ENCODE peak calls at places on chromosomes 7 and 10, in six cellular contexts. One of them, this sample, is unnamed. For H3K36me3, the result is how much of the 10 kb centered on the place peaks cover.

GRCh38 chr7:55567495-55568070 is 4.7 kb downstream of the VOPP1 start:
- DNase-seq in sigmoid colon: no peak
- DNase-seq in spleen: no peak
- DNase-seq in breast epithelium: no peak
- DNase-seq in heart left ventricle: no peak
- DNase-seq in IMR-90: no peak
- DNase-seq in this sample: no peak

GRCh38 chr7:11231190-11231589 is 257.5 kb downstream of the PHF14 start:
- DNase-seq in sigmoid colon: no peak
- DNase-seq in spleen: no peak
- DNase-seq in breast epithelium: no peak
- DNase-seq in heart left ventricle: no peak
- DNase-seq in IMR-90: no peak
- DNase-seq in this sample: no peak

GRCh38 chr7:49187543-49188268 is 263.4 kb downstream of the CDC14C start:
- DNase-seq in sigmoid colon: no peak
- DNase-seq in spleen: no peak
- DNase-seq in breast epithelium: no peak
- DNase-seq in heart left ventricle: no peak
- DNase-seq in IMR-90: no peak
- DNase-seq in this sample: no peak

GRCh38 chr10:35564276-35564982 is 40.7 kb upstream of the GJD4 start:
- DNase-seq in sigmoid colon: no peak
- DNase-seq in spleen: peak
- DNase-seq in breast epithelium: no peak
- DNase-seq in heart left ventricle: peak
- DNase-seq in IMR-90: peak
- DNase-seq in this sample: no peak

GRCh38 chr10:28411648-28412047 is 108.8 kb upstream of the MPP7 start:
- DNase-seq in sigmoid colon: no peak
- DNase-seq in spleen: no peak
- DNase-seq in breast epithelium: no peak
- DNase-seq in heart left ventricle: no peak
- DNase-seq in IMR-90: no peak
- DNase-seq in this sample: no peak

GRCh38 chr7:75054744-75055527 is 18.7 kb downstream of the RCC1L start:
- DNase-seq in sigmoid colon: peak
- DNase-seq in spleen: no peak
- DNase-seq in breast epithelium: no peak
- DNase-seq in heart left ventricle: peak
- DNase-seq in IMR-90: peak
- DNase-seq in this sample: peak

GRCh38 chr7:101792051-101792651 is 25.3 kb upstream of the CUX1 start:
- DNase-seq in sigmoid colon: peak
- DNase-seq in spleen: peak
- DNase-seq in breast epithelium: no peak
- DNase-seq in heart left ventricle: peak
- DNase-seq in IMR-90: no peak
- DNase-seq in this sample: peak

GRCh38 chr7:79454325-79454960 is 976 bp upstream of the MAGI2 start:
- DNase-seq in sigmoid colon: peak
- DNase-seq in spleen: peak
- DNase-seq in breast epithelium: no peak
- DNase-seq in heart left ventricle: peak
- DNase-seq in IMR-90: peak
- DNase-seq in this sample: peak

GRCh38 chr10:121511943-121512342 is 86.3 kb downstream of the FGFR2 start:
- DNase-seq in sigmoid colon: no peak
- DNase-seq in spleen: no peak
- DNase-seq in breast epithelium: no peak
- DNase-seq in heart left ventricle: no peak
- DNase-seq in IMR-90: no peak
- DNase-seq in this sample: no peak

GRCh38 chr7:157579425-157579824 is 242.6 kb downstream of the DNAJB6 start:
- DNase-seq in sigmoid colon: no peak
- DNase-seq in spleen: peak
- DNase-seq in breast epithelium: no peak
- DNase-seq in heart left ventricle: no peak
- DNase-seq in IMR-90: no peak
- DNase-seq in this sample: no peak

GRCh38 chr10:26733750-26734568 is 36.5 kb downstream of the PDSS1 start:
- DNase-seq in sigmoid colon: no peak
- DNase-seq in spleen: no peak
- DNase-seq in breast epithelium: peak
- DNase-seq in heart left ventricle: no peak
- DNase-seq in IMR-90: no peak
- DNase-seq in this sample: no peak

GRCh38 chr7:25427721-25428120 is 199.4 kb upstream of the NPVF start:
- DNase-seq in sigmoid colon: no peak
- DNase-seq in spleen: no peak
- DNase-seq in breast epithelium: no peak
- DNase-seq in heart left ventricle: no peak
- DNase-seq in IMR-90: no peak
- DNase-seq in this sample: no peak

GRCh38 chr7:38658916-38659315 is 27.7 kb upstream of the AMPH start:
- DNase-seq in sigmoid colon: no peak
- DNase-seq in spleen: no peak
- DNase-seq in breast epithelium: no peak
- DNase-seq in heart left ventricle: no peak
- DNase-seq in IMR-90: peak
- DNase-seq in this sample: no peak

GRCh38 chr7:38659931-38660330 is 28.8 kb upstream of the AMPH start:
- DNase-seq in sigmoid colon: no peak
- DNase-seq in spleen: no peak
- DNase-seq in breast epithelium: no peak
- DNase-seq in heart left ventricle: no peak
- DNase-seq in IMR-90: no peak
- DNase-seq in this sample: no peak

GRCh38 chr7:38656976-38657375 is 25.8 kb upstream of the AMPH start:
- DNase-seq in sigmoid colon: no peak
- DNase-seq in spleen: no peak
- DNase-seq in breast epithelium: no peak
- DNase-seq in heart left ventricle: no peak
- DNase-seq in IMR-90: no peak
- DNase-seq in this sample: no peak

GRCh38 chr7:38664972-38665371 is 33.8 kb upstream of the AMPH start:
- DNase-seq in sigmoid colon: no peak
- DNase-seq in spleen: no peak
- DNase-seq in breast epithelium: no peak
- DNase-seq in heart left ventricle: no peak
- DNase-seq in IMR-90: no peak
- DNase-seq in this sample: no peak

DNA sequence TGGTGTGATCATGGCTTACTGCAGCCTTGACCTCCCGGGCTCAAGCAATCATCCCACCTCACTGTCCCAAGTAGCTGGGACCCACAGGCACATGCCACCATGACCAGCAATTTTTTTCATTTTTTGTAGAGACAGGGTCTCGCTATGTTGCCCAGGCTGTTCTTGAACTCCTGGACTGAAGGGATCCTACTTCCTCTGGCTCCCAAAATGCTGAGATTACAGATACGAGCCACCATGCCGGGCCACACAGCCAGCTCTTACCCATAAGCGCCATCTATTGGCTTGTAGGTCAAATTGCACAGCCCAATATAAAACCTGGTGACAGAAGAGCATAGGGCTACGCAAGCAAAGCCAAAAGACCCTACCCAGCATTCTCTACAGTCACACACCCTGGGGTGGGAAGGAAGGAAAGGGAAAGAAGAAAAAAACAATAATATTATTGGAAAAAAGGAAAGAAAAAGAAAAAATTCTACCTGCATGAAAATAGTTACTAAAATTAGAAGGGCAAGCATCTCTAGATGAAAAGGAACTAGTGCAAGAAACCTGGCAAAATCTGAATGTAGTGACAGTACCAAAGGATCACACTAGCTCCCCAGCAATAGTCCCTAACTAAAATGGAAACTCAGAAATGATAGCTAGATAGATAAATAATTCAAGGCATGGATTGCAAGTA is 29.4 kb upstream of the AMPH start:
- DNase-seq in sigmoid colon: no peak
- DNase-seq in spleen: peak
- DNase-seq in breast epithelium: no peak
- DNase-seq in heart left ventricle: no peak
- DNase-seq in IMR-90: peak
- DNase-seq in this sample: no peak
- TF ChIP-seq CTCF in sigmoid colon: peak
- TF ChIP-seq CTCF in spleen: peak
- TF ChIP-seq CTCF in breast epithelium: peak
- TF ChIP-seq CTCF in heart left ventricle: peak
- TF ChIP-seq CTCF in IMR-90: peak
- TF ChIP-seq CTCF in this sample: no peak

DNA sequence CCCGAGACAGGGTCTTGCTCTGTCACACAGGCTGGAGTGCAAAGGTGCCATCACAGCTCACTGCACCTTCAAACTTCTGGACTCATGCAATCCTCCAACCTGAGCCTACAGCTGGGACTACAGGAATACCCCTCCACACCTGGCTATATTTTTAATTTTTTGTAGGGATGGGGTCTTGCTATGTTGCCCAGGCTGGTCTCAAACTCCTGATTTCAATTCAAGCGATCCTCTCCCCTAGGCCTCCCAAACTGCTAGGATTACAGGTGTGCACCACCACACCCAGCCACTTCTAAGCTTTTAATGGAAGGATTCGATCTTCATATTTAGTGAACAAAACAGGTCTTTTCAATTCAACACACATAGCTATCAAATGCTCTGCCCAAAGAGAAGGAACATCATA is 29.7 kb downstream of the FZD9 start:
- DNase-seq in sigmoid colon: no peak
- DNase-seq in spleen: no peak
- DNase-seq in breast epithelium: no peak
- DNase-seq in heart left ventricle: no peak
- DNase-seq in IMR-90: no peak
- DNase-seq in this sample: no peak
- H3K36me3 ChIP-seq in sigmoid colon: under half
- H3K36me3 ChIP-seq in spleen: half or more
- H3K36me3 ChIP-seq in breast epithelium: under half
- H3K36me3 ChIP-seq in heart left ventricle: half or more
- H3K36me3 ChIP-seq in IMR-90: half or more
- H3K36me3 ChIP-seq in this sample: under half

DNA sequence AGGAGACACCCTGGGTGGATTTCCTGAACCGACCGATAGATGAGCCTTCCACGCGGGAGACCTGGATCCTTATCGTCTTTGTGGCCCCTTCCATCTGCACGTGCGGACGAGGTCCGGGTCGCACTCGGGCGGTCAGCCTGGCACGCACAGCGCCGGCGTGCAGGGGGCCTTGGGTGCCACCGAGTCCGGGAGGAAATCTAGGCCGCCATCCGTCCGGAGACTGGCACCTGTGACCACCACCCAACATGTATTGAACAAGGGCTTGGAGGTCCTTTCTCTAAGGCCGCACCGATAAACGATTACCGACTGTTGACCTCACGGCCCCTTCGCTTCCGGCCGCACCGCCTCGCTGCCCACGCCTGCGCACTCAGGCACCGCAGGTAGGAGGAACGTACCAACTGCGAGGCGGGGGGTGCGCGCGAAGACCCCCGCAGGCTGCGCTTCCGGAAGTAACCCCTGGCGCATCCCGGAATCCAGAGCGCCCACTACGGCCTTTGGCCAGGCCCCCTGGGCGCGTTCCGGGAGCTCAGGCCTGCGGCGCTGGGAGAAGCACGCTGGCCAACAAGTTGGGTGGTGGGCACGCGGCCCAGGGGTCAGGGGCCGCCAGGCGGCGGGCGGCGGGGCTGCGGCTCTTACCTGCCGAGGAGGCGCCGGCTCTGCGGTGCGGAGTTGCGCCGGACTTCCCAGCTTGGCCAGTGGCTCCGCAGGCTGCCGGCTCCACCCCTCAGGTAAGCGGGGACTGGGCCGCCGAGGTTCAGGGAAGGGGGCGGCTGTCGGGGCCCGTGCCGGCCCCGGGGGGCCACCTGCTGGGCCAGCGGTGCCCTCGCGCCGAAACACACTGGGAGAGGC is at the start of the genes ACTR3C and LRRC61:
- DNase-seq in sigmoid colon: no peak
- DNase-seq in spleen: peak
- DNase-seq in breast epithelium: peak
- DNase-seq in heart left ventricle: no peak
- DNase-seq in IMR-90: no peak
- DNase-seq in this sample: peak
- TF ChIP-seq POLR2A in sigmoid colon: no peak
- TF ChIP-seq POLR2A in spleen: no peak
- TF ChIP-seq POLR2A in breast epithelium: no peak
- TF ChIP-seq POLR2A in heart left ventricle: peak
- TF ChIP-seq POLR2A in IMR-90: no peak
- TF ChIP-seq POLR2A in this sample: no peak

DNA sequence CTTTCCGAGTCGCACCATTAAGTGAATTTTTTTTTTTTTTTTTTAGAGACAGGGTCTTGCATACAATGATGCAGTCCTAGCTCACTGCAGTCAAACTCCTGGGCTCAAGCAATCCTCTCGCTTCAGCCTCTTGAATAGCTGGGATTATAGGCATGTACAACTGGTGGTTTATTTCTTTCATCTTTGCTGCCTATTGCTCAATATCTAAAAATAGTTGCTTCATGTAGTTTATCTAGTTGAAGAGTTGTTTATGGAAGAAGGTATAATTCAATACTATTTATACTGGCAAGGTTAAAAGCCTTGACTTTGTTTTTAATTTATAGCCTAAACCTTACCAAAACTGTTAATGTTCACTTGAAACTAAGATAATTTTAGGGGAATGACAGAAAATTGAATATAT is 66.9 kb downstream of the SEMA3D start:
- DNase-seq in sigmoid colon: no peak
- DNase-seq in spleen: no peak
- DNase-seq in breast epithelium: no peak
- DNase-seq in heart left ventricle: no peak
- DNase-seq in IMR-90: peak
- DNase-seq in this sample: no peak
- TF ChIP-seq CTCF in sigmoid colon: no peak
- TF ChIP-seq CTCF in spleen: no peak
- TF ChIP-seq CTCF in breast epithelium: no peak
- TF ChIP-seq CTCF in heart left ventricle: no peak
- TF ChIP-seq CTCF in IMR-90: no peak
- TF ChIP-seq CTCF in this sample: no peak

DNA sequence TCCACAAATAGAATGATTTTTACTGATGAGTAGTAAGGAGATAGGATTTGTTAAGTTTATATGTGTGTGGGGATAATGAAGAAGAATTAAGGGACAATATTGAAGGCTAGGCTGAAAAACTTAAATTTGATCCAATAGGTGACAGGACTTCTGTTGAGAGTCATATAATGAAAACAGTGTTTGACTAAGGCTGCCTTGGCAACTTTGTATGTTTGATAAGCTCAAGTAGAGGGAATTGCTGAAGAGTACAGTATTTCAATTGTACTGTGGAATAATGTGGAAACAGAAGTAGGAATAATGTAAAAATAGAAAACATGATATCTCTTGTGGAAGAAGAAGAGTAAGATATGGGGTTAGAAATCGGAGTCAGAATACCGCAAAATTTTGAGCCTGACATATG is 10.5 kb downstream of the R3HCC1L start:
- DNase-seq in sigmoid colon: no peak
- DNase-seq in spleen: no peak
- DNase-seq in breast epithelium: no peak
- DNase-seq in heart left ventricle: no peak
- DNase-seq in IMR-90: no peak
- DNase-seq in this sample: no peak
- H3K36me3 ChIP-seq in sigmoid colon: under half
- H3K36me3 ChIP-seq in spleen: under half
- H3K36me3 ChIP-seq in breast epithelium: under half
- H3K36me3 ChIP-seq in heart left ventricle: under half
- H3K36me3 ChIP-seq in IMR-90: under half
- H3K36me3 ChIP-seq in this sample: under half

This sample was measured in ovary.